ENCODE peak calls at places on chromosomes 3 and 15, in seven cellular contexts. S is adipocyte, J is hepatocyte, N is ovary, C is tibial artery, E is neuronal stem cell, M is A549. W is an unnamed sample.
A peak's percentile ranks its signal among the peaks of the same experiment; 100 is the strongest.

GRCh38 chr3:23993556-23994246 is 48.6 kb downstream of the NR1D2 start:
- DNase-seq in S (no peak), J (no peak), N (no peak), C (no peak), E (no peak), M (no peak), W (no peak)

GRCh38 chr15:67859331-67859946 is 19.6 kb upstream of the RNU6-1 start:
- DNase-seq in S (no peak), J (no peak), N (no peak), C (no peak), E (no peak), M (no peak), W (no peak)

GRCh38 chr3:77247063-77247462 is 207.2 kb downstream of the ROBO2 start:
- DNase-seq in S (peak; percentile 57), J (no peak), N (no peak), C (no peak), E (no peak), M (no peak), W (no peak)

GRCh38 chr15:72758195-72758594 is 25.4 kb downstream of the ADPGK start:
- DNase-seq in S (peak; percentile 74), J (peak; percentile 35), N (no peak), C (no peak), E (no peak), M (no peak), W (no peak)

GRCh38 chr15:90481023-90481422 is 48.7 kb upstream of the CRTC3 start:
- DNase-seq in S (no peak), J (no peak), N (no peak), C (no peak), E (no peak), M (no peak), W (no peak)

GRCh38 chr15:40469776-40470390 is 901 bp upstream of the CHST14 start:
- DNase-seq in S (peak; percentile 19), J (no peak), N (no peak), C (no peak), E (no peak), M (no peak), W (no peak)

GRCh38 chr3:81888822-81889557 is 127.5 kb upstream of the GBE1 start:
- DNase-seq in S (peak; percentile 36), J (no peak), N (no peak), C (no peak), E (no peak), M (no peak), W (no peak)

GRCh38 chr15:61820951-61821350 is 239.3 kb downstream of the VPS13C start:
- DNase-seq in S (no peak), J (no peak), N (no peak), C (no peak), E (no peak), M (no peak), W (no peak)

GRCh38 chr3:10733297-10733696 is 82.7 kb upstream of the SLC6A11 start:
- DNase-seq in S (no peak), J (no peak), N (no peak), C (no peak), E (no peak), M (no peak), W (no peak)

GRCh38 chr3:48716508-48716981 is 476 bp downstream of the IP6K2 start:
- DNase-seq in S (peak; percentile 50), J (no peak), N (peak; percentile 18), C (no peak), E (no peak), M (no peak), W (peak; percentile 40)

GRCh38 chr3:110178965-110179364 is 841.6 kb upstream of the DPPA4 start:
- DNase-seq in S (peak; percentile 61), J (no peak), N (no peak), C (peak; percentile 20), E (no peak), M (no peak), W (no peak)

GRCh38 chr3:17605032-17605431 is 137.4 kb downstream of the TBC1D5 start:
- DNase-seq in S (peak; percentile 44), J (peak; percentile 15), N (no peak), C (no peak), E (no peak), M (peak; percentile 47), W (no peak)

GRCh38 chr15:100083572-100083971 is 258.2 kb downstream of the ADAMTS17 start:
- DNase-seq in S (no peak), J (no peak), N (no peak), C (peak; percentile 52), E (no peak), M (no peak), W (peak; percentile 80)

GRCh38 chr3:61908344-61908743 is 347.0 kb downstream of the PTPRG start:
- DNase-seq in S (peak; percentile 57), J (no peak), N (no peak), C (no peak), E (no peak), M (no peak), W (no peak)

GRCh38 chr3:150376001-150376848 is 31.9 kb upstream of the TSC22D2 start:
- DNase-seq in S (peak; percentile 95), J (peak; percentile 55), N (no peak), C (peak; percentile 21), E (no peak), M (no peak), W (no peak)

GRCh38 chr15:63157891-63158431 is 684 bp upstream of the RPS27L start:
- DNase-seq in S (peak; percentile 94), J (peak; percentile 84), N (peak; percentile 52), C (peak; percentile 74), E (peak; percentile 50), M (peak; percentile 87), W (no peak)

GRCh38 chr15:42491540-42492225 is 742 bp upstream of the ZNF106 start:
- DNase-seq in S (peak; percentile 45), J (peak; percentile 20), N (no peak), C (no peak), E (no peak), M (peak; percentile 25), W (no peak)

GRCh38 chr15:57456559-57456958 is 80.3 kb downstream of the CGNL1 start:
- DNase-seq in S (no peak), J (no peak), N (no peak), C (no peak), E (no peak), M (no peak), W (no peak)

GRCh38 chr3:137010137-137010536 is 52.4 kb downstream of the IL20RB start:
- DNase-seq in S (no peak), J (no peak), N (no peak), C (no peak), E (no peak), M (no peak), W (no peak)

DNA sequence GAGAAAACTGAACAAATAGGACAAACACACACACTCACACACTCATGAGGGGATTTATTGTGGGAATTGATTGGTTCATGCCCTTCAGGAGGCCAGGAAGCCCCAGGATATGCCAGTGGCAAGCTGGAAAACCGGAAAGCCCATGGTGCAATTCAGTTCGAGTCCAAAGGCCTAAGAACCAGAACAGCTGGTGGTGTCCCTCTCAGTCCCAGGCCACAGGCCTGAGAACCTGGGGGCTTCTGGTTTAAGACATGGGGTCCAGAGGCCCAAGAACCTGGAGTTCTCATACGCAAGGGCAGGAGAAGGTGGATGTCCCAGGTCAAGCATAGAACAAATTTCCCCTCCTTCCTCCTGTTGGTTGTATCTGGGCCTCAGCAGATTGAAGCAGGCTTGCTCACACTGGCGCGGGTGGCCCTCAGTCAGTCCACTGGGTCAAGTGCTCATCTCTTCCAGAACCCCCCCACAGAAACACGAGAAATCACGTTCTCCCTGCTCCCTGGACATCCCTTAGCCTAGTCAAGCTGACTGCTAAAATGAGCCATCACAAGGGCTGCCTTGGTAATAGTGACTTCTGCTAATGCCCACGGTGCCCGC is 50.1 kb upstream of the RPL32 start:
- DNase-seq in S (no peak), J (no peak), N (no peak), C (no peak), E (no peak), M (no peak), W (no peak)
- H3K4me3 ChIP-seq in S (peak overlapping the region; percentile 54), J (no peak overlapping the region), N (no peak overlapping the region), C (no peak overlapping the region), E (no peak overlapping the region), M (no peak overlapping the region), W (no peak overlapping the region)

GRCh38 chr15:83193721-83194120 is 13.9 kb downstream of the HDGFL3 start:
- DNase-seq in S (no peak), J (no peak), N (no peak), C (no peak), E (no peak), M (no peak), W (no peak)
- H3K4me3 ChIP-seq in S (no peak overlapping the region), J (no peak overlapping the region), N (no peak overlapping the region), C (no peak overlapping the region), E (no peak overlapping the region), M (no peak overlapping the region), W (no peak overlapping the region)

DNA sequence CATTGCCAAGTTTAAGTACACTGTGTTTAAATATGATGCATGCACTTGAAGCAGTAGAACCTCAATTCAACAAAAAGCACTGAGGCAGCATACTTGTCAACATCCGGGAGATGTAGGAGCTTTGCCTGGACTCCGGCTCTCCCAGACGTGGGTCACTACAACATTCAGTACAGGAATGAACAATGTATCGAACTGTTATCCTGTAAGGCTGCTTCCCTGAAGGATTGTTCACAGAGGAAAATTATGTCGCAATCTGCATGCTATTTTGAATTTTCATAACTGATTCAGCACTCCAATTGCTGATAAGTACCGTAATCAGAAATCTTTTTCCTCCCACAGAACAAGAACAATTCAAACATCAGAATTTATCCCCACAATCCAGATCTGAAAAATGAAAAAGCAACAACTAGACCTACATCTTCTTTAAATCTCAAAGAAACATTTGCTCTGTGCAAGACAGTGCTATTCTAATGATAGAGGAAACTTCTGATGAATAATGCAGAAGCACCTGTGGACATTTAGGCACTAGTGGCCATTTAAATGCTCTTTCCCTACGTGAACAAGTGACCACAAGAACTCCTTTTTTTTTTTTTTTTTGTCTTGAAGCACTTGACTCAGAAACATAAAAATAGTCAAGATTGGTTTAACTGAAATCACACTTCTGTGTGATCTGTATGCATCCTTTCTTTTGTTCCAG is 113.4 kb downstream of the PLCH1 start:
- DNase-seq in S (peak; percentile 51), J (no peak), N (no peak), C (no peak), E (no peak), M (no peak), W (no peak)
- H3K4me3 ChIP-seq in S (no peak overlapping the region), J (no peak overlapping the region), N (no peak overlapping the region), C (no peak overlapping the region), E (no peak overlapping the region), M (no peak overlapping the region), W (no peak overlapping the region)

GRCh38 chr3:160035757-160036156 is 47.1 kb downstream of the IL12A start:
- DNase-seq in S (no peak), J (no peak), N (no peak), C (no peak), E (no peak), M (no peak), W (no peak)

GRCh38 chr3:160040181-160040580 is 51.5 kb downstream of the IL12A start:
- DNase-seq in S (no peak), J (no peak), N (no peak), C (no peak), E (no peak), M (no peak), W (no peak)

DNA sequence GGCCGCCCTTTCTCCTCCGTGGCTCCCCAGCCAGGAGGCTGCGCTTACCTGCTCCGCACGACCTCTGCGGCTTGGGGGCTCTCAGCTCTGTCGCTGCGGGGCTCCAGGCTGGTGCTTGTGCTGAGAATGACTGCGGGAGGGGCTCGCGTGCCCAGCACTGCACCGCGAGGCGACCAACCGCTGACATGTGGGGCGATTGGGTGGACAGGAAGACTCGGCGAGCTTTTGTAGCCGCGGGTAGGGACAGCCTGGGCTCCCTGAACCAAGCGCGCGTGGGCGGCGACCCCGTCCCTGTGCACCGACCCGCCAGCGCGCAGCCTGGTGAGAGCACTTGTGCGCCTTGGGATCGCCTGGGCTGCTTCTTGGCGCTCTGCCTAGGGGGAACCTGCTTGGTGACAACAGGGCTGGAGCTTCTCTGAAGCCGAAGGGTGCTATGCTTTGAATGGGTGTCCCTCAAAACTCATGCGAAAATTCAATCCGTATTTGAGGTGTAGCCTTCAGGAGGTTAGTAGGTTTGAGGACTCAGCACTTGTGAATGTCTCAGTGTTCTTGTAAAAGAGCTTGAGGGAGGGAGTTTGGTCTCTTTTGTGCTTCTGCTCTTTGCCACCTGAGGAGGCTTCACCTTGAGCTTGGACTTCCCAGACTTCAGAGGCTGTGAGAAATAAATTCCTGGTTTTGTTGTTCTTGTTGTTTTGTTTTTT is 50.4 kb downstream of the IL12A start:
- DNase-seq in S (peak; percentile 51), J (peak; percentile 52), N (no peak), C (peak; percentile 21), E (peak; percentile 8), M (no peak), W (peak; percentile 75)
- H3K4me3 ChIP-seq in S (peak overlapping the region; percentile 72), J (peak overlapping the region; percentile 45), N (no peak overlapping the region), C (peak overlapping the region; percentile 34), E (no peak overlapping the region), M (no peak overlapping the region), W (no peak overlapping the region)

W was measured in pancreas.